ENCODE peak calls at places on chromosomes 1 and 21, in five cellular contexts. E is MM.1S, Y is mesenchymal stem cell, W is SK-N-SH, A is GM23338. X is an unnamed sample.
A peak's percentile ranks its signal among the peaks of the same experiment; 100 is the strongest.

GRCh38 chr1:111848852-111849545 is 93.3 kb downstream of the DDX20 start:
- DNase-seq in A (no peak), Y (no peak), W (no peak), E (no peak), X (no peak)

GRCh38 chr1:230176871-230177411 is 109.9 kb downstream of the GALNT2 start:
- DNase-seq in Y (no peak), E (no peak), A (no peak), W (peak; percentile 87), X (no peak)

GRCh38 chr1:43976045-43976444 is 1.3 kb downstream of the ATP6V0B start:
- DNase-seq in W (peak; percentile 46), A (no peak), E (no peak), Y (no peak), X (peak; percentile 87)

GRCh38 chr1:153362187-153362586 is 4.5 kb downstream of the S100A9 start:
- DNase-seq in Y (no peak), A (no peak), E (no peak), W (no peak), X (no peak)

GRCh38 chr1:33137800-33138199 is 44.0 kb downstream of the TRIM62 start:
- DNase-seq in W (peak; percentile 46), Y (peak; percentile 40), E (no peak), A (peak; percentile 91), X (no peak)

GRCh38 chr1:68230901-68231626 is 1.3 kb downstream of the WLS start:
- DNase-seq in E (peak; percentile 6), A (peak; percentile 8), W (peak; percentile 63), Y (peak; percentile 45), X (peak; percentile 68)

GRCh38 chr1:109765483-109765815 is 1.7 kb upstream of the EPS8L3 start:
- DNase-seq in E (no peak), A (no peak), W (no peak), Y (no peak), X (no peak)

GRCh38 chr1:84260852-84261518 is 40.5 kb upstream of the SAMD13 start:
- DNase-seq in W (no peak), Y (no peak), E (no peak), A (no peak), X (no peak)

GRCh38 chr1:62774006-62774405 is 9.9 kb upstream of the ATG4C start:
- DNase-seq in A (no peak), Y (no peak), W (no peak), E (no peak), X (no peak)

GRCh38 chr1:65939636-65940035 is 146.9 kb downstream of the PDE4B start:
- DNase-seq in W (no peak), E (no peak), A (no peak), Y (no peak), X (no peak)

GRCh38 chr1:175524003-175524402 is 219.4 kb downstream of the TNR start:
- DNase-seq in Y (no peak), A (no peak), E (no peak), W (no peak), X (no peak)

GRCh38 chr1:92934395-92935378 is 26.6 kb downstream of the DIPK1A start:
- DNase-seq in A (no peak), Y (peak; percentile 44), W (peak; percentile 46), E (peak; percentile 38), X (peak; percentile 77)

GRCh38 chr1:17239420-17239819 is 9.5 kb upstream of the PADI3 start:
- DNase-seq in E (peak; percentile 46), Y (peak; percentile 94), W (peak; percentile 87), A (peak; percentile 96), X (peak; percentile 97)

GRCh38 chr21:39422468-39423241 is 22.9 kb downstream of the LCA5L start:
- DNase-seq in A (peak; percentile 33), W (no peak), Y (no peak), E (no peak), X (no peak)

GRCh38 chr1:222009105-222009730 is 267.3 kb upstream of the DUSP10 start:
- DNase-seq in E (peak; percentile 76), Y (no peak), W (no peak), A (peak; percentile 61), X (no peak)

GRCh38 chr21:25025596-25025995 is 581.7 kb downstream of the MRPL39 start:
- DNase-seq in Y (no peak), W (no peak), E (no peak), A (no peak), X (no peak)

GRCh38 chr1:172117800-172118199 is 276.5 kb downstream of the DNM3 start:
- DNase-seq in W (no peak), Y (no peak), E (peak; percentile 39), A (no peak), X (no peak)

GRCh38 chr1:30816211-30817082 is 58.9 kb upstream of the LAPTM5 start:
- DNase-seq in E (no peak), W (peak; percentile 84), A (peak; percentile 96), Y (peak; percentile 99), X (peak; percentile 95)
- H3K27ac ChIP-seq in E (no peak overlapping the region), W (no peak overlapping the region), A (no peak overlapping the region), Y (peak overlapping the region; percentile 59), X (no peak overlapping the region)

DNA sequence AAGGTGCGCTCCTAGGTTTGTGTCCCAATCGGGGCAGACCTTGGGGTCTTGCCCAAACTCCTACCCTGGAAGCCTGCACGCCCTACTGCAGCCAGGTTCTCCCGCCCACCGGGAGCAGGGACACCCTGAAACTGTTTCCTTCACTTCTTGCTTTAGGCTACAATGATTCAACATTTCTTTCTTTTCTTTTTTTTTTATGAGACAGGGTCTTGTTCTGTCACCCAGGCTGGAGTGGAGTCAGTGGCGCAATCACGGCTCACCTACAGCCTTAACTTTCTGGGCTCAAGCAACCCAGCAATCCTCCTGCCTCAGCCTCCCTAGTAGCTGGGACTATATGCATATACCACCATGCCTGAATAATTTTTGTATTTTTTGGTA is 75.8 kb downstream of the ITPKB start:
- DNase-seq in W (no peak), E (no peak), A (no peak), Y (no peak), X (no peak)
- H3K4me1 ChIP-seq in W (peaks cover 18% of the 10 kb centered on the region), E (peaks cover 59% of the 10 kb centered on the region), A (peaks cover 22% of the 10 kb centered on the region), Y (peaks cover 36% of the 10 kb centered on the region), X (peaks cover 32% of the 10 kb centered on the region)

DNA sequence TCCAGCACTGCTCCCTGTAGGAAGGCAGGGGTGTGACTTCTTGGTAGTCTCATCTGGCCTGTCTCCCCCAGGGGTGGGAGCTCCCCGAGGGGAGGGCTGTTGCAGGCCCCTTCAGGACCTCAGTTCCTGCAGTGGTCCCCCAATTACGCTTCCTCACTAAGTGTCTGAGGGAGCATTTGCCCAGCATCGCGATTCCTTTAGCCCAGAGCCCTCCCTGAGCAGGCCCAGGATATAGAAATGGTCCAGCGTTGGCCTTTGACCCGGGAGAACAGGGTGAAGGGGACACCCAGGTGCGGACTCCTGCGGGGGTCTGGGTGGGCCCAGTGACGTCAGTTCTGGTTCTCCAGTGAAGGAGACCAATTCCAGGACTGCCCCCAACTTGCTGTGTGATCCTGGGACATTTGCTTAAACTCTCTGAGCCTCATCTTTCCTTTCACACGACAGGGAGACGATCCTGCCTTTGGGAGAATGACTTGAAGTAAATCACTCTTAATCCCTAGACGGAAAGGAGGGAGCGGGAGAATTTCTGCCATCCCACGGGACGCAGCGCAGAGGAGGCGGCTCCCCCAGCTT is 32.6 kb upstream of the BTG2 start:
- DNase-seq in A (no peak), E (no peak), Y (no peak), W (no peak), X (no peak)
- H3K4me2 ChIP-seq in A (peak overlapping the region; percentile 92), E (peak overlapping the region; percentile 98), Y (peak overlapping the region; percentile 71), W (no peak overlapping the region), X (peak overlapping the region; percentile 66)

GRCh38 chr1:61253059-61253735 is 170.8 kb downstream of the NFIA start:
- DNase-seq in W (no peak), Y (peak; percentile 56), A (no peak), E (no peak), X (no peak)
- H3K27ac ChIP-seq in W (no peak overlapping the region), Y (no peak overlapping the region), A (no peak overlapping the region), E (no peak overlapping the region), X (no peak overlapping the region)